ENCODE peak calls at places on chromosomes 7 and 10, in eight cellular contexts. Q, W, K, N, R, X, H and C are unnamed samples.

GRCh38 chr7:144854839-144855424 is 19.1 kb upstream of the TPK1 start:
- DNase-seq in Q (peak; percentile 4), W (peak; percentile 59), K (peak; percentile 22), N (peak; percentile 50), R (peak; percentile 30), X (peak; percentile 78), H (no peak), C (no peak)

GRCh38 chr7:11742496-11742895 is 89.5 kb downstream of the THSD7A start:
- DNase-seq in Q (no peak), W (peak; percentile 68), K (no peak), N (no peak), R (no peak), X (no peak), H (no peak), C (no peak)

GRCh38 chr7:156792611-156793010 is 100.4 kb downstream of the LMBR1 start:
- DNase-seq in Q (no peak), W (no peak), K (no peak), N (no peak), R (no peak), X (no peak), H (no peak), C (no peak)

GRCh38 chr10:111128331-111129167 is 51.7 kb downstream of the ADRA2A start:
- DNase-seq in Q (no peak), W (no peak), K (no peak), N (peak; percentile 87), R (no peak), X (no peak), H (peak; percentile 12), C (peak; percentile 94)

GRCh38 chr10:103775786-103776185 is 79.6 kb downstream of the SH3PXD2A start:
- DNase-seq in Q (no peak), W (no peak), K (no peak), N (no peak), R (no peak), X (no peak), H (no peak), C (peak; percentile 67)

GRCh38 chr10:73991846-73992245 is 6.1 kb upstream of the VCL start:
- DNase-seq in Q (no peak), W (no peak), K (peak; percentile 54), N (no peak), R (no peak), X (no peak), H (no peak), C (no peak)

GRCh38 chr7:148121426-148121825 is 469.1 kb upstream of the C7orf33 start:
- DNase-seq in Q (no peak), W (no peak), K (no peak), N (no peak), R (no peak), X (no peak), H (no peak), C (no peak)

GRCh38 chr7:48426966-48427555 is 255.8 kb downstream of the ABCA13 start:
- DNase-seq in Q (no peak), W (no peak), K (peak; percentile 20), N (peak; percentile 25), R (no peak), X (no peak), H (peak; percentile 44), C (no peak)

GRCh38 chr10:3571310-3571825 is 213.6 kb downstream of the KLF6 start:
- DNase-seq in Q (no peak), W (no peak), K (no peak), N (no peak), R (no peak), X (no peak), H (no peak), C (no peak)

GRCh38 chr10:98795467-98795866 is 348.7 kb upstream of the HPS1 start:
- DNase-seq in Q (no peak), W (no peak), K (no peak), N (no peak), R (no peak), X (no peak), H (no peak), C (no peak)

GRCh38 chr10:98528785-98529183 is 82.0 kb upstream of the HPS1 start:
- DNase-seq in Q (no peak), W (no peak), K (no peak), N (peak; percentile 36), R (no peak), X (no peak), H (no peak), C (no peak)

GRCh38 chr7:4790516-4790991 is 15.1 kb downstream of the AP5Z1 start:
- DNase-seq in Q (no peak), W (no peak), K (no peak), N (no peak), R (no peak), X (no peak), H (no peak), C (peak; percentile 79)

GRCh38 chr7:4788627-4789189 is 13.3 kb downstream of the AP5Z1 start:
- DNase-seq in Q (no peak), W (no peak), K (no peak), N (no peak), R (no peak), X (no peak), H (no peak), C (no peak)

GRCh38 chr7:4789194-4790077 is 14.0 kb downstream of the AP5Z1 start:
- DNase-seq in Q (no peak), W (no peak), K (no peak), N (no peak), R (no peak), X (no peak), H (no peak), C (peak; percentile 77)

GRCh38 chr7:4791101-4791737 is 15.8 kb downstream of the AP5Z1 start:
- DNase-seq in Q (no peak), W (no peak), K (no peak), N (no peak), R (no peak), X (no peak), H (no peak), C (peak; percentile 66)

DNA sequence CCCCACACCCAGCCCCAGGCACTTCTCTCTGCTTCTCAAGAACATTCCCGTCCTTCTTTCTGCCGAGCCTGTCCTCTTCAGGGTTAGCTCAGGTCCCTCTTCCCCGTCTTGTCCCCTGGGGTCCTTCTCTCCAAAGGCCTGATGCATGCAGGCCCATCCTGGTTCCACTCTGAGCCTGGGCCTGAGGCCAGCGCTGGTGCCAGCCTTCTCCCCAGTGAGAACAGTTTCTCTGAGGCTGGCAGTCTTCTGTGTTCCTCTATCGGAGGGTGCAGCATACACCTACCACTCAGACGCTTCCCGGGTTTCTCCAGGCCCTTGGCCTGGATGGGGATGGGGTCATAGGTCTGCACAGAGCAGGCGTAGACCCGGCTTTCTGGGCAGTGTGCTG is 14.6 kb downstream of the AP5Z1 start:
- DNase-seq in Q (no peak), W (no peak), K (no peak), N (no peak), R (no peak), X (no peak), H (no peak), C (no peak)
- H3K4me2 ChIP-seq in Q (no peak overlapping the region), W (no peak overlapping the region), K (no peak overlapping the region), N (no peak overlapping the region), R (no peak overlapping the region), X (no peak overlapping the region), H (no peak overlapping the region), C (no peak overlapping the region)

GRCh38 chr7:74395745-74396311 is 57.9 kb upstream of the GTF2IRD1 start:
- DNase-seq in Q (no peak), W (no peak), K (no peak), N (no peak), R (no peak), X (no peak), H (no peak), C (no peak)

GRCh38 chr7:74400420-74401136 is 53.1 kb upstream of the GTF2IRD1 start:
- DNase-seq in Q (no peak), W (no peak), K (no peak), N (no peak), R (no peak), X (no peak), H (no peak), C (peak; percentile 62)

GRCh38 chr7:74399006-74399405 is 54.7 kb upstream of the GTF2IRD1 start:
- DNase-seq in Q (no peak), W (no peak), K (no peak), N (no peak), R (no peak), X (no peak), H (no peak), C (peak; percentile 35)

GRCh38 chr7:74396993-74397392 is 56.7 kb upstream of the GTF2IRD1 start:
- DNase-seq in Q (no peak), W (no peak), K (no peak), N (no peak), R (no peak), X (no peak), H (no peak), C (no peak)

GRCh38 chr7:74398426-74398825 is 55.3 kb upstream of the GTF2IRD1 start:
- DNase-seq in Q (no peak), W (no peak), K (no peak), N (no peak), R (no peak), X (no peak), H (no peak), C (peak; percentile 52)
- H3K36me3 ChIP-seq in Q (peaks cover 28% of the 10 kb centered on the region), W (peaks cover 15% of the 10 kb centered on the region), K (no peaks in the 10 kb centered on the region), N (peaks cover 3% of the 10 kb centered on the region), R (peaks cover 73% of the 10 kb centered on the region), X (peaks cover 4% of the 10 kb centered on the region), H (peaks cover 53% of the 10 kb centered on the region), C (peaks cover 41% of the 10 kb centered on the region)

GRCh38 chr10:8539056-8539455 is 484.6 kb downstream of the GATA3 start:
- DNase-seq in Q (no peak), W (no peak), K (no peak), N (no peak), R (no peak), X (no peak), H (no peak), C (no peak)

GRCh38 chr10:8543361-8544056 is 489.0 kb downstream of the GATA3 start:
- DNase-seq in Q (no peak), W (no peak), K (no peak), N (no peak), R (no peak), X (no peak), H (no peak), C (no peak)

GRCh38 chr10:8544500-8544899 is 490.0 kb downstream of the GATA3 start:
- DNase-seq in Q (no peak), W (no peak), K (no peak), N (no peak), R (no peak), X (no peak), H (no peak), C (no peak)

DNA sequence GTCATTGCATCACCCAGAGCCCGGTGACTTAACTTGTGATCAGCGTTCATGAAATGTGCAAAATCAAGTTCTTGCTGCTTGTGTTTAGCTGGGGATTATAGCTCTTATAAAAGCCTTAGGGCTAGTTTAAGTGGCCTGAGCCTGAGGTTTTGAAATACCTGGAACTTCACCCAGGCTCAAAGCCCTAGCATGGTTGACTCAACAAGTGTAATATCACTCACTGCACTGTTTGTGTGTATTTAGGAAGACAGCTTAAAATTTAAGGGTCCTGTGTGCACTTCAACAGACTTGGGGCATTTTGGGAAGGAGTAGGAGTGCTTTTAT is 489.5 kb downstream of the GATA3 start:
- DNase-seq in Q (no peak), W (no peak), K (no peak), N (no peak), R (no peak), X (no peak), H (no peak), C (no peak)
- H2AFZ ChIP-seq in Q (no peak overlapping the region), W (no peak overlapping the region), K (no peak overlapping the region), N (no peak overlapping the region), R (no peak overlapping the region), X (peak overlapping the region; percentile 0), H (no peak overlapping the region), C (no peak overlapping the region)

DNA sequence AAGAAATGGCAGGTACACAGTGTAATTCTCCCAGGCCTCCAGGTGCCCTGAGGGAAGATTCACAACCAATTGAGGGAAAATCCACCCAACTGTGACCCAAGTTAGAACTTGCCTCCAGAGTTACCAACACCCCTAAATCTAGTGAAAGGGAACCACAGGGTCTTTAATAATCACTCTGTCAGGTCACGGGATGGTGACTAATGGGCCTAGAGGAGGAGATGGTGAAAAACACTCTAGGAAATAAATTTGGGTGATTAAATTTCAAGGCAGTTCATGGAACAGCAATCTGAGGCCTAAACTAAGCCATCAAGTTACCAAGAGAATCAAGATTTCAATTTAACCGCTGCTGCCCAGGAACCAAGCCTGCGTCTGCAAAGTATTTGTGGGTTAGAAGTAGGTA is 26.7 kb upstream of the SLF2 start:
- DNase-seq in Q (no peak), W (no peak), K (no peak), N (no peak), R (no peak), X (no peak), H (no peak), C (no peak)
- H3K4me2 ChIP-seq in Q (no peak overlapping the region), W (no peak overlapping the region), K (no peak overlapping the region), N (no peak overlapping the region), R (no peak overlapping the region), X (no peak overlapping the region), H (no peak overlapping the region), C (no peak overlapping the region)